ENCODE peak calls at places on chromosomes 16 and 17, in seven cellular contexts. One of them, this sample, is unnamed. For H3K4me1, the result is how much of the 10 kb centered on the place peaks cover.

GRCh38 chr16:14280541-14280940 is 209.4 kb downstream of the MRTFB start:
- DNase-seq in IMR-90: no peak
- DNase-seq in mesenchymal stem cell: no peak
- DNase-seq in mesendoderm: no peak
- DNase-seq in H1: no peak
- DNase-seq in trophoblast cell: no peak
- DNase-seq in H9: no peak
- DNase-seq in this sample: no peak

GRCh38 chr16:27748868-27749546 is 199.1 kb downstream of the KATNIP start:
- DNase-seq in IMR-90: peak
- DNase-seq in mesenchymal stem cell: peak
- DNase-seq in mesendoderm: peak
- DNase-seq in H1: no peak
- DNase-seq in trophoblast cell: peak
- DNase-seq in H9: peak
- DNase-seq in this sample: no peak

GRCh38 chr17:9900744-9901143 is 4.3 kb downstream of the RCVRN start:
- DNase-seq in IMR-90: peak
- DNase-seq in mesenchymal stem cell: peak
- DNase-seq in mesendoderm: no peak
- DNase-seq in H1: no peak
- DNase-seq in trophoblast cell: peak
- DNase-seq in H9: no peak
- DNase-seq in this sample: no peak

GRCh38 chr16:70725912-70726828 is 40.3 kb upstream of the MTSS2 start:
- DNase-seq in IMR-90: peak
- DNase-seq in mesenchymal stem cell: no peak
- DNase-seq in mesendoderm: no peak
- DNase-seq in H1: no peak
- DNase-seq in trophoblast cell: no peak
- DNase-seq in H9: no peak
- DNase-seq in this sample: no peak

GRCh38 chr17:56661906-56662305 is 68.4 kb downstream of the NOG start:
- DNase-seq in IMR-90: no peak
- DNase-seq in mesenchymal stem cell: no peak
- DNase-seq in mesendoderm: no peak
- DNase-seq in H1: no peak
- DNase-seq in trophoblast cell: no peak
- DNase-seq in H9: no peak
- DNase-seq in this sample: no peak

GRCh38 chr16:89613101-89613953 is at the start of gene DPEP1:
- DNase-seq in IMR-90: no peak
- DNase-seq in mesenchymal stem cell: no peak
- DNase-seq in mesendoderm: no peak
- DNase-seq in H1: peak
- DNase-seq in trophoblast cell: no peak
- DNase-seq in H9: peak
- DNase-seq in this sample: no peak

GRCh38 chr16:35743101-35743692 is 2283.8 kb downstream of the TP53TG3F start:
- DNase-seq in IMR-90: no peak
- DNase-seq in mesenchymal stem cell: no peak
- DNase-seq in mesendoderm: no peak
- DNase-seq in H1: no peak
- DNase-seq in trophoblast cell: no peak
- DNase-seq in H9: no peak
- DNase-seq in this sample: no peak

GRCh38 chr16:49096191-49096945 is 185.3 kb downstream of the CBLN1 start:
- DNase-seq in IMR-90: no peak
- DNase-seq in mesenchymal stem cell: no peak
- DNase-seq in mesendoderm: no peak
- DNase-seq in H1: no peak
- DNase-seq in trophoblast cell: no peak
- DNase-seq in H9: no peak
- DNase-seq in this sample: no peak

GRCh38 chr17:73697872-73698271 is 53.6 kb upstream of the SDK2 start:
- DNase-seq in IMR-90: no peak
- DNase-seq in mesenchymal stem cell: no peak
- DNase-seq in mesendoderm: peak
- DNase-seq in H1: peak
- DNase-seq in trophoblast cell: peak
- DNase-seq in H9: peak
- DNase-seq in this sample: no peak

GRCh38 chr17:21194210-21194609 is 19.8 kb downstream of the TMEM11 start:
- DNase-seq in IMR-90: no peak
- DNase-seq in mesenchymal stem cell: no peak
- DNase-seq in mesendoderm: no peak
- DNase-seq in H1: no peak
- DNase-seq in trophoblast cell: no peak
- DNase-seq in H9: no peak
- DNase-seq in this sample: no peak

GRCh38 chr17:30805944-30806456 is 18.5 kb downstream of the CRLF3 start:
- DNase-seq in IMR-90: no peak
- DNase-seq in mesenchymal stem cell: no peak
- DNase-seq in mesendoderm: no peak
- DNase-seq in H1: no peak
- DNase-seq in trophoblast cell: no peak
- DNase-seq in H9: no peak
- DNase-seq in this sample: no peak

GRCh38 chr17:46717999-46718398 is 100.5 kb downstream of the WNT3 start:
- DNase-seq in IMR-90: no peak
- DNase-seq in mesenchymal stem cell: no peak
- DNase-seq in mesendoderm: no peak
- DNase-seq in H1: no peak
- DNase-seq in trophoblast cell: no peak
- DNase-seq in H9: no peak
- DNase-seq in this sample: no peak

GRCh38 chr17:46722662-46723285 is 95.7 kb downstream of the WNT3 start:
- DNase-seq in IMR-90: peak
- DNase-seq in mesenchymal stem cell: no peak
- DNase-seq in mesendoderm: no peak
- DNase-seq in H1: no peak
- DNase-seq in trophoblast cell: peak
- DNase-seq in H9: no peak
- DNase-seq in this sample: no peak

GRCh38 chr17:46720408-46720807 is 98.1 kb downstream of the WNT3 start:
- DNase-seq in IMR-90: no peak
- DNase-seq in mesenchymal stem cell: no peak
- DNase-seq in mesendoderm: no peak
- DNase-seq in H1: no peak
- DNase-seq in trophoblast cell: no peak
- DNase-seq in H9: no peak
- DNase-seq in this sample: no peak

DNA sequence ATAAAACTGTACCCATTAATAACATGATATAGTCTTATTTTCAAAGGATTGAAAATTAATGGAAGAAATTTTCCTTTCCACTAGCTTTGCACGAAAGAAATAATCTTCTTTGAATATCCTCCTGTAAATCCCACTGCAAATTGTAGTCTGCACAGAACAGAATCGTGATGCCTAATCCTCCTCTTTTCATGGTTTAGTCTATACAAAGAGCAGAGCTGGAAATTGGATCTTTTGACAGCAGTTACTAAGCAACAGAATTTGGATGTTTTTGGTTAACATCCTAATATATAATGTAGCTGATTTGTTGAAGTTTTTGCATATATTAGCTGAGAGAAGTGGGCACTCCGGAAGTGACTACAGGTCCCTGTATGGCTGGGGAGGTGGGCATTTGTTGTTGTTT is 98.6 kb downstream of the WNT3 start:
- DNase-seq in IMR-90: no peak
- DNase-seq in mesenchymal stem cell: no peak
- DNase-seq in mesendoderm: no peak
- DNase-seq in H1: no peak
- DNase-seq in trophoblast cell: no peak
- DNase-seq in H9: no peak
- DNase-seq in this sample: no peak
- H2AK5ac ChIP-seq in IMR-90: no peak
- H2AK5ac ChIP-seq in mesenchymal stem cell: no peak
- H2AK5ac ChIP-seq in mesendoderm: no peak
- H2AK5ac ChIP-seq in H1: no peak
- H2AK5ac ChIP-seq in trophoblast cell: no peak
- H2AK5ac ChIP-seq in H9: no peak
- H2AK5ac ChIP-seq in this sample: no peak

GRCh38 chr17:76917829-76918228 is 49.6 kb downstream of the MGAT5B start:
- DNase-seq in IMR-90: no peak
- DNase-seq in mesenchymal stem cell: no peak
- DNase-seq in mesendoderm: no peak
- DNase-seq in H1: no peak
- DNase-seq in trophoblast cell: no peak
- DNase-seq in H9: no peak
- DNase-seq in this sample: no peak
- H3K23ac ChIP-seq in IMR-90: no peak
- H3K23ac ChIP-seq in mesenchymal stem cell: no peak
- H3K23ac ChIP-seq in mesendoderm: no peak
- H3K23ac ChIP-seq in H1: no peak
- H3K23ac ChIP-seq in trophoblast cell: no peak
- H3K23ac ChIP-seq in H9: no peak
- H3K23ac ChIP-seq in this sample: no peak

GRCh38 chr16:29824589-29825144 is 4.4 kb downstream of the MVP start:
- DNase-seq in IMR-90: peak
- DNase-seq in mesenchymal stem cell: peak
- DNase-seq in mesendoderm: no peak
- DNase-seq in H1: no peak
- DNase-seq in trophoblast cell: no peak
- DNase-seq in H9: no peak
- DNase-seq in this sample: no peak
- H3K4me1 ChIP-seq in IMR-90: under half
- H3K4me1 ChIP-seq in mesenchymal stem cell: under half
- H3K4me1 ChIP-seq in mesendoderm: under half
- H3K4me1 ChIP-seq in H1: under half
- H3K4me1 ChIP-seq in trophoblast cell: under half
- H3K4me1 ChIP-seq in H9: under half
- H3K4me1 ChIP-seq in this sample: under half

GRCh38 chr16:22191966-22192260 is 14.2 kb upstream of the EEF2K start:
- DNase-seq in IMR-90: peak
- DNase-seq in mesenchymal stem cell: no peak
- DNase-seq in mesendoderm: no peak
- DNase-seq in H1: no peak
- DNase-seq in trophoblast cell: peak
- DNase-seq in H9: no peak
- DNase-seq in this sample: no peak

GRCh38 chr16:22194707-22195444 is 11.2 kb upstream of the EEF2K start:
- DNase-seq in IMR-90: no peak
- DNase-seq in mesenchymal stem cell: no peak
- DNase-seq in mesendoderm: no peak
- DNase-seq in H1: no peak
- DNase-seq in trophoblast cell: no peak
- DNase-seq in H9: no peak
- DNase-seq in this sample: no peak

GRCh38 chr16:22192261-22193133 is 13.6 kb upstream of the EEF2K start:
- DNase-seq in IMR-90: peak
- DNase-seq in mesenchymal stem cell: peak
- DNase-seq in mesendoderm: no peak
- DNase-seq in H1: no peak
- DNase-seq in trophoblast cell: peak
- DNase-seq in H9: peak
- DNase-seq in this sample: no peak

GRCh38 chr16:22191089-22191965 is 14.8 kb upstream of the EEF2K start:
- DNase-seq in IMR-90: peak
- DNase-seq in mesenchymal stem cell: peak
- DNase-seq in mesendoderm: peak
- DNase-seq in H1: peak
- DNase-seq in trophoblast cell: peak
- DNase-seq in H9: peak
- DNase-seq in this sample: peak

DNA sequence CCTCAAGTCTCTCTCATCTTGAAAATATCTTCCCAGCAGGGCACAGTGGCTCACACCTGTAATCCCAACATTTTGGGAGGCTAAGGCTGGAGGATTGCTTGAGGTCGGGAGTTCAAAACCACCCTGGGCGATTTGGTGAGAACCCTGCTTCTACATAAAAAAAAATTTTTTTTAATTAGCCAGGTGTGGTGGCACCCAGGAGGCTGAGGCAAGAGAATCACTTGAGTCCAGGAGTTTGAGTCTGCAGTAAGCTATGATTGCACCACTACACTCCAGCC is 13.0 kb upstream of the EEF2K start:
- DNase-seq in IMR-90: no peak
- DNase-seq in mesenchymal stem cell: no peak
- DNase-seq in mesendoderm: no peak
- DNase-seq in H1: no peak
- DNase-seq in trophoblast cell: no peak
- DNase-seq in H9: no peak
- DNase-seq in this sample: no peak
- H2AK5ac ChIP-seq in IMR-90: peak
- H2AK5ac ChIP-seq in mesenchymal stem cell: no peak
- H2AK5ac ChIP-seq in mesendoderm: no peak
- H2AK5ac ChIP-seq in H1: no peak
- H2AK5ac ChIP-seq in trophoblast cell: no peak
- H2AK5ac ChIP-seq in H9: no peak
- H2AK5ac ChIP-seq in this sample: no peak

GRCh38 chr17:81672954-81673353 is 6.4 kb downstream of the CCDC137 start:
- DNase-seq in IMR-90: no peak
- DNase-seq in mesenchymal stem cell: no peak
- DNase-seq in mesendoderm: no peak
- DNase-seq in H1: no peak
- DNase-seq in trophoblast cell: no peak
- DNase-seq in H9: no peak
- DNase-seq in this sample: no peak

GRCh38 chr17:81673561-81674258 is 7.2 kb downstream of the CCDC137 start:
- DNase-seq in IMR-90: no peak
- DNase-seq in mesenchymal stem cell: no peak
- DNase-seq in mesendoderm: no peak
- DNase-seq in H1: no peak
- DNase-seq in trophoblast cell: no peak
- DNase-seq in H9: no peak
- DNase-seq in this sample: no peak

GRCh38 chr17:81672504-81672903 is 6.0 kb downstream of the CCDC137 start:
- DNase-seq in IMR-90: no peak
- DNase-seq in mesenchymal stem cell: no peak
- DNase-seq in mesendoderm: no peak
- DNase-seq in H1: no peak
- DNase-seq in trophoblast cell: no peak
- DNase-seq in H9: no peak
- DNase-seq in this sample: no peak

GRCh38 chr17:81680150-81680549 is 3.4 kb downstream of the ARL16 start:
- DNase-seq in IMR-90: no peak
- DNase-seq in mesenchymal stem cell: no peak
- DNase-seq in mesendoderm: no peak
- DNase-seq in H1: no peak
- DNase-seq in trophoblast cell: no peak
- DNase-seq in H9: no peak
- DNase-seq in this sample: no peak

DNA sequence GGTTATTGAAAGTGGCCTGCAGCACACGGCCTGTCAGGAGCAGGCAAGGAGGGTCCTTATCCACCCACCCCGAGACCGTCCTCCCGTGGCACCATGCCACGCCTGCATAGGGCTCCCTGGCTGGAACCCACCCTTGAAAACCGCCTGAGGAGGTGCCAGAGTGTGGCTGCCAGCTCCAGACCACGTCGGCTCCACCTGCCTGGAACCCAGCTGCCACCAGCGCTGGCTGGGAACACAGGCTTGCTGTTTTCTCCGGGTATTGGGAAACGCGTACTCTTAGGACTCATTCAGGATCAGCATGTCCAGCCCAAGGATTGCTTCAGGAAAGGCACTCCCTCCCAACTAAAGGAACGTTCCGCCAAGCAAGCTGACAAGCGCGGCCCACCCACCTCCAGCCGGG is 6.7 kb downstream of the ARL16 start:
- DNase-seq in IMR-90: no peak
- DNase-seq in mesenchymal stem cell: no peak
- DNase-seq in mesendoderm: no peak
- DNase-seq in H1: no peak
- DNase-seq in trophoblast cell: no peak
- DNase-seq in H9: no peak
- DNase-seq in this sample: no peak
- H3K23ac ChIP-seq in IMR-90: no peak
- H3K23ac ChIP-seq in mesenchymal stem cell: no peak
- H3K23ac ChIP-seq in mesendoderm: no peak
- H3K23ac ChIP-seq in H1: no peak
- H3K23ac ChIP-seq in trophoblast cell: no peak
- H3K23ac ChIP-seq in H9: no peak
- H3K23ac ChIP-seq in this sample: peak